ENCODE peak calls at places on chromosomes 12 and 14, in nine cellular contexts. One of them, this sample, is unnamed.

GRCh38 chr12:5083955-5084849 is 40.5 kb downstream of the KCNA5 start:
- DNase-seq in PC-9: peak; percentile 22
- DNase-seq in astrocyte: peak; percentile 81
- DNase-seq in neural progenitor cell: peak; percentile 62
- DNase-seq in HepG2: peak; percentile 24
- DNase-seq in PC-3: peak; percentile 60
- DNase-seq in Karpas-422: peak; percentile 81
- DNase-seq in K562: peak; percentile 43
- DNase-seq in fibroblast of lung: peak; percentile 75
- DNase-seq in this sample: peak; percentile 59

GRCh38 chr12:94725375-94726168 is 75.2 kb upstream of the TMCC3 start:
- DNase-seq in PC-9: peak; percentile 22
- DNase-seq in HepG2: peak; percentile 23
- DNase-seq in PC-3: peak; percentile 75
- DNase-seq in neural progenitor cell: peak; percentile 77
- DNase-seq in astrocyte: peak; percentile 20
- DNase-seq in fibroblast of lung: peak; percentile 63
- DNase-seq in K562: peak; percentile 19
- DNase-seq in Karpas-422: peak; percentile 75
- DNase-seq in this sample: peak; percentile 71

GRCh38 chr12:39157696-39158342 is 252.4 kb upstream of the CPNE8 start:
- DNase-seq in K562: no peak
- DNase-seq in Karpas-422: no peak
- DNase-seq in fibroblast of lung: no peak
- DNase-seq in PC-3: no peak
- DNase-seq in neural progenitor cell: no peak
- DNase-seq in PC-9: no peak
- DNase-seq in HepG2: no peak
- DNase-seq in astrocyte: peak; percentile 73
- DNase-seq in this sample: no peak

GRCh38 chr14:25411933-25412757 is 362.2 kb upstream of the STXBP6 start:
- DNase-seq in PC-3: peak; percentile 7
- DNase-seq in Karpas-422: peak; percentile 52
- DNase-seq in HepG2: no peak
- DNase-seq in PC-9: no peak
- DNase-seq in fibroblast of lung: peak; percentile 11
- DNase-seq in K562: peak; percentile 4
- DNase-seq in neural progenitor cell: peak; percentile 73
- DNase-seq in astrocyte: no peak
- DNase-seq in this sample: no peak

GRCh38 chr12:116247377-116247776 is 30.1 kb downstream of the MED13L start:
- DNase-seq in PC-3: no peak
- DNase-seq in PC-9: no peak
- DNase-seq in neural progenitor cell: no peak
- DNase-seq in astrocyte: no peak
- DNase-seq in fibroblast of lung: peak; percentile 50
- DNase-seq in Karpas-422: no peak
- DNase-seq in HepG2: no peak
- DNase-seq in K562: no peak
- DNase-seq in this sample: no peak

GRCh38 chr12:49540229-49541139 is 1.7 kb downstream of the KCNH3 start:
- DNase-seq in K562: no peak
- DNase-seq in PC-3: peak; percentile 65
- DNase-seq in HepG2: no peak
- DNase-seq in PC-9: no peak
- DNase-seq in neural progenitor cell: no peak
- DNase-seq in astrocyte: no peak
- DNase-seq in fibroblast of lung: no peak
- DNase-seq in Karpas-422: no peak
- DNase-seq in this sample: no peak

GRCh38 chr14:26947265-26947664 is 349.4 kb upstream of the NOVA1 start:
- DNase-seq in Karpas-422: no peak
- DNase-seq in PC-3: no peak
- DNase-seq in K562: no peak
- DNase-seq in fibroblast of lung: no peak
- DNase-seq in neural progenitor cell: no peak
- DNase-seq in HepG2: no peak
- DNase-seq in astrocyte: no peak
- DNase-seq in PC-9: no peak
- DNase-seq in this sample: no peak

GRCh38 chr14:72253503-72253902 is 321.3 kb downstream of the RGS6 start:
- DNase-seq in PC-3: no peak
- DNase-seq in neural progenitor cell: no peak
- DNase-seq in PC-9: no peak
- DNase-seq in K562: no peak
- DNase-seq in astrocyte: no peak
- DNase-seq in fibroblast of lung: no peak
- DNase-seq in Karpas-422: no peak
- DNase-seq in HepG2: no peak
- DNase-seq in this sample: no peak

GRCh38 chr12:13962699-13963098 is 18.7 kb downstream of the GRIN2B start:
- DNase-seq in Karpas-422: peak; percentile 83
- DNase-seq in HepG2: peak; percentile 5
- DNase-seq in fibroblast of lung: no peak
- DNase-seq in K562: peak; percentile 28
- DNase-seq in PC-9: peak; percentile 8
- DNase-seq in astrocyte: no peak
- DNase-seq in PC-3: peak; percentile 18
- DNase-seq in neural progenitor cell: peak; percentile 34
- DNase-seq in this sample: no peak

GRCh38 chr12:105084251-105085250 is at the start of gene ALDH1L2:
- DNase-seq in K562: peak; percentile 83
- DNase-seq in neural progenitor cell: peak; percentile 93
- DNase-seq in PC-9: peak; percentile 55
- DNase-seq in PC-3: peak; percentile 82
- DNase-seq in fibroblast of lung: peak; percentile 93
- DNase-seq in HepG2: peak; percentile 15
- DNase-seq in astrocyte: peak; percentile 79
- DNase-seq in Karpas-422: no peak
- DNase-seq in this sample: peak; percentile 77

DNA sequence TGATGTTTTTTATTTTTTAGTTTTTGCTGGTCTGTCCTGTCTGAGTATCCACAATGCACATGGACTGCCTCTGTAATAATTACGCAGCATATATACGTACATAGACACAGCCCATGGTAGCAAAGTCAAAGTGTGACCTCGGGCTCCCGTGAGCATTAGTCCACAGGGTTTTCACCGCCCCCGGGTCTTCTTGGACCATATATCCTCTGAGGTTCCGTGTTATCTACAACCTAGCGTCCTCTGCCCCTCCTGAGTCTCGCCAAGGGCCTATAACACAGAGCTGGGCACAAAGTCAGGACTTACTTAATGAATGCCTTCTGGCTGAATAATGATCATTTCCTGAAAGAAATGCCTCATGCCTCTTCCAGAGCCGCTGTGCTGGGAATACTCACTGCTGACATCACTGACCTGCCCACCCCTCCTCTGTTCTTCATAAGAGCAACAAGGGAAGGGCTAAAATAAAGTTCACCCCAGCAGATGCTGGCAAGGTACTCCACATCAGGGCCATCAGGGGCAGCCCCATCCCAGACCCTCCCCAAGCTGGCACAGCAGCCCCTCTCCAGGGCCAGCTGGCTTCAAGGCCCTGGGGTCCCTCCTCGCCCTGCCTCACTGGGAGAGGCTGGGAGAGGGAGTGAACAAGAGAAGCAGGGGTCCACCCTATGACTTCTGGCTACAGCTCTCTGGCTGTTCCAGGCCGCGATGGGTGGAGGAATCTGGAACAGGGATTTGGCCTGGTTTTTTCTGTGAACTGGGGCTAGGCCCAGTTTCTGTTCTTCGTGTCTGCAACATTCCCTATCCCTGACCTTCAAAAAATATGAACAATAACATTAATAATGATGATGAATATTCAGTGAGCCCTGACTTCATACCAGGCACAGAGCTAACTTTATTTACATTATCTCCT is 7.9 kb downstream of the HDAC7 start:
- DNase-seq in PC-3: no peak
- DNase-seq in K562: no peak
- DNase-seq in PC-9: no peak
- DNase-seq in Karpas-422: peak; percentile 64
- DNase-seq in fibroblast of lung: peak; percentile 83
- DNase-seq in HepG2: no peak
- DNase-seq in astrocyte: peak; percentile 90
- DNase-seq in neural progenitor cell: no peak
- DNase-seq in this sample: peak; percentile 83
- H4K20me1 ChIP-seq in PC-3: peaks cover 31% of the 10 kb centered on the region
- H4K20me1 ChIP-seq in K562: peaks cover 8% of the 10 kb centered on the region
- H4K20me1 ChIP-seq in PC-9: peaks cover 40% of the 10 kb centered on the region
- H4K20me1 ChIP-seq in Karpas-422: no peaks in the 10 kb centered on the region
- H4K20me1 ChIP-seq in fibroblast of lung: no peaks in the 10 kb centered on the region
- H4K20me1 ChIP-seq in HepG2: no peaks in the 10 kb centered on the region
- H4K20me1 ChIP-seq in astrocyte: peaks cover 93% of the 10 kb centered on the region
- H4K20me1 ChIP-seq in neural progenitor cell: peaks cover 13% of the 10 kb centered on the region
- H4K20me1 ChIP-seq in this sample: no peaks in the 10 kb centered on the region

GRCh38 chr12:3604750-3605638 is 114.0 kb downstream of the PRMT8 start:
- DNase-seq in PC-3: peak; percentile 53
- DNase-seq in fibroblast of lung: no peak
- DNase-seq in PC-9: no peak
- DNase-seq in HepG2: no peak
- DNase-seq in astrocyte: no peak
- DNase-seq in K562: no peak
- DNase-seq in Karpas-422: no peak
- DNase-seq in neural progenitor cell: peak; percentile 39
- DNase-seq in this sample: peak; percentile 41
- H3K27ac ChIP-seq in PC-3: no peak overlapping the region
- H3K27ac ChIP-seq in fibroblast of lung: no peak overlapping the region
- H3K27ac ChIP-seq in PC-9: no peak overlapping the region
- H3K27ac ChIP-seq in HepG2: no peak overlapping the region
- H3K27ac ChIP-seq in astrocyte: no peak overlapping the region
- H3K27ac ChIP-seq in K562: no peak overlapping the region
- H3K27ac ChIP-seq in Karpas-422: no peak overlapping the region
- H3K27ac ChIP-seq in neural progenitor cell: no peak overlapping the region
- H3K27ac ChIP-seq in this sample: no peak overlapping the region

GRCh38 chr14:69615471-69616407 is 4.3 kb downstream of the SUSD6 start:
- DNase-seq in HepG2: no peak
- DNase-seq in fibroblast of lung: peak; percentile 51
- DNase-seq in PC-9: no peak
- DNase-seq in Karpas-422: peak; percentile 91
- DNase-seq in neural progenitor cell: no peak
- DNase-seq in K562: no peak
- DNase-seq in astrocyte: peak; percentile 78
- DNase-seq in PC-3: no peak
- DNase-seq in this sample: peak; percentile 65

GRCh38 chr14:69616408-69616773 is 5.0 kb downstream of the SUSD6 start:
- DNase-seq in HepG2: no peak
- DNase-seq in neural progenitor cell: no peak
- DNase-seq in PC-9: no peak
- DNase-seq in PC-3: no peak
- DNase-seq in astrocyte: no peak
- DNase-seq in K562: no peak
- DNase-seq in Karpas-422: peak; percentile 74
- DNase-seq in fibroblast of lung: no peak
- DNase-seq in this sample: no peak

GRCh38 chr14:69612759-69613145 is 1.4 kb downstream of the SUSD6 start:
- DNase-seq in HepG2: no peak
- DNase-seq in neural progenitor cell: no peak
- DNase-seq in PC-9: no peak
- DNase-seq in Karpas-422: no peak
- DNase-seq in astrocyte: no peak
- DNase-seq in K562: no peak
- DNase-seq in fibroblast of lung: no peak
- DNase-seq in PC-3: peak; percentile 49
- DNase-seq in this sample: no peak

GRCh38 chr14:69613312-69614073 is 2.1 kb downstream of the SUSD6 start:
- DNase-seq in astrocyte: no peak
- DNase-seq in neural progenitor cell: no peak
- DNase-seq in HepG2: no peak
- DNase-seq in K562: no peak
- DNase-seq in Karpas-422: peak; percentile 65
- DNase-seq in PC-3: no peak
- DNase-seq in PC-9: no peak
- DNase-seq in fibroblast of lung: no peak
- DNase-seq in this sample: no peak

GRCh38 chr14:69614592-69614991 is 3.2 kb downstream of the SUSD6 start:
- DNase-seq in neural progenitor cell: no peak
- DNase-seq in Karpas-422: peak; percentile 96
- DNase-seq in PC-9: no peak
- DNase-seq in PC-3: no peak
- DNase-seq in astrocyte: no peak
- DNase-seq in fibroblast of lung: no peak
- DNase-seq in HepG2: no peak
- DNase-seq in K562: no peak
- DNase-seq in this sample: no peak
- H4K20me1 ChIP-seq in neural progenitor cell: peaks cover 5% of the 10 kb centered on the region
- H4K20me1 ChIP-seq in Karpas-422: no peaks in the 10 kb centered on the region
- H4K20me1 ChIP-seq in PC-9: no peaks in the 10 kb centered on the region
- H4K20me1 ChIP-seq in PC-3: peaks cover 6% of the 10 kb centered on the region
- H4K20me1 ChIP-seq in astrocyte: peaks cover 73% of the 10 kb centered on the region
- H4K20me1 ChIP-seq in fibroblast of lung: no peaks in the 10 kb centered on the region
- H4K20me1 ChIP-seq in HepG2: no peaks in the 10 kb centered on the region
- H4K20me1 ChIP-seq in K562: peaks cover 2% of the 10 kb centered on the region
- H4K20me1 ChIP-seq in this sample: no peaks in the 10 kb centered on the region

DNA sequence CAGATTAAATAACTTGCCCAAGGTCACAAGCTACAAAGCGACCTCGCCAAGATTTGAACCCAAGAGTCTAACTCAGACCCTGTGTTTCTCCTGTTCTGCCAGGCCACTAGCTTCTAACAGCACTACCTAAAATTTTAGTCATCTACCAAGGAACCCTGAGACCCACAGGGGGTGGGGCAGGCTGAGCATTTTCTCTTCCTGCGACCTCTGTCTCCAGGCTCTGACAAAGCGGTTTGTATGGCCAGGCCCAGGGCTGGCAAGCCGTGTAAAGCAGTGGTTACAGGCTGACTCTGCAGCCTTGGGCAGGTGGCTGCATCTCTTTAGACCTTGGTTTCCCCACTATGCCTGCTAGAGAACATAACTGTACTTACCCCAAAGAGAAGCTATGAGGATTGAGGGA is 5.3 kb downstream of the VDR start:
- DNase-seq in PC-3: no peak
- DNase-seq in HepG2: no peak
- DNase-seq in neural progenitor cell: no peak
- DNase-seq in PC-9: no peak
- DNase-seq in astrocyte: no peak
- DNase-seq in Karpas-422: no peak
- DNase-seq in K562: no peak
- DNase-seq in fibroblast of lung: no peak
- DNase-seq in this sample: no peak
- H3K27ac ChIP-seq in PC-3: no peak overlapping the region
- H3K27ac ChIP-seq in HepG2: no peak overlapping the region
- H3K27ac ChIP-seq in neural progenitor cell: no peak overlapping the region
- H3K27ac ChIP-seq in PC-9: no peak overlapping the region
- H3K27ac ChIP-seq in astrocyte: no peak overlapping the region
- H3K27ac ChIP-seq in Karpas-422: no peak overlapping the region
- H3K27ac ChIP-seq in K562: no peak overlapping the region
- H3K27ac ChIP-seq in fibroblast of lung: no peak overlapping the region
- H3K27ac ChIP-seq in this sample: no peak overlapping the region